ENCODE peak calls at places on chromosome 1, in eight cellular contexts. One of them, this sample, is unnamed.

GRCh38 chr1:212070720-212071302 is 35.3 kb downstream of the DTL start:
- DNase-seq in sigmoid colon: no peak
- DNase-seq in stimulated activated CD4-positive, alpha-beta T cell treated with anti-CD3 and anti-CD28 coated beads, Interleukin-4, amount 100 ng/mL, for 24 hours: no peak
- DNase-seq in neuronal stem cell: no peak
- DNase-seq in GM20000: peak
- DNase-seq in hypothalamus: no peak
- DNase-seq in BJ: no peak
- DNase-seq in iris pigment epithelial cell: peak
- DNase-seq in this sample: peak

GRCh38 chr1:229563701-229564100 is 5.2 kb upstream of the ABCB10 start:
- DNase-seq in sigmoid colon: peak
- DNase-seq in stimulated activated CD4-positive, alpha-beta T cell treated with anti-CD3 and anti-CD28 coated beads, Interleukin-4, amount 100 ng/mL, for 24 hours: no peak
- DNase-seq in neuronal stem cell: no peak
- DNase-seq in GM20000: no peak
- DNase-seq in hypothalamus: no peak
- DNase-seq in BJ: no peak
- DNase-seq in iris pigment epithelial cell: peak
- DNase-seq in this sample: peak

GRCh38 chr1:51264470-51264869 is 28.4 kb downstream of the RNF11 start:
- DNase-seq in sigmoid colon: no peak
- DNase-seq in stimulated activated CD4-positive, alpha-beta T cell treated with anti-CD3 and anti-CD28 coated beads, Interleukin-4, amount 100 ng/mL, for 24 hours: no peak
- DNase-seq in neuronal stem cell: no peak
- DNase-seq in GM20000: no peak
- DNase-seq in hypothalamus: no peak
- DNase-seq in BJ: peak
- DNase-seq in iris pigment epithelial cell: peak
- DNase-seq in this sample: peak

GRCh38 chr1:8174807-8175206 is 143.1 kb upstream of the SLC45A1 start:
- DNase-seq in sigmoid colon: no peak
- DNase-seq in stimulated activated CD4-positive, alpha-beta T cell treated with anti-CD3 and anti-CD28 coated beads, Interleukin-4, amount 100 ng/mL, for 24 hours: no peak
- DNase-seq in neuronal stem cell: no peak
- DNase-seq in GM20000: no peak
- DNase-seq in hypothalamus: no peak
- DNase-seq in BJ: no peak
- DNase-seq in iris pigment epithelial cell: no peak
- DNase-seq in this sample: no peak

GRCh38 chr1:55478742-55479141 is 263.6 kb upstream of the USP24 start:
- DNase-seq in sigmoid colon: no peak
- DNase-seq in stimulated activated CD4-positive, alpha-beta T cell treated with anti-CD3 and anti-CD28 coated beads, Interleukin-4, amount 100 ng/mL, for 24 hours: no peak
- DNase-seq in neuronal stem cell: no peak
- DNase-seq in GM20000: peak
- DNase-seq in hypothalamus: no peak
- DNase-seq in BJ: no peak
- DNase-seq in iris pigment epithelial cell: peak
- DNase-seq in this sample: no peak

GRCh38 chr1:41545996-41546938 is 61.8 kb upstream of the EDN2 start:
- DNase-seq in sigmoid colon: peak
- DNase-seq in stimulated activated CD4-positive, alpha-beta T cell treated with anti-CD3 and anti-CD28 coated beads, Interleukin-4, amount 100 ng/mL, for 24 hours: no peak
- DNase-seq in neuronal stem cell: no peak
- DNase-seq in GM20000: no peak
- DNase-seq in hypothalamus: no peak
- DNase-seq in BJ: no peak
- DNase-seq in iris pigment epithelial cell: peak
- DNase-seq in this sample: no peak

GRCh38 chr1:216368249-216368648 is 55.0 kb downstream of the USH2A start:
- DNase-seq in sigmoid colon: no peak
- DNase-seq in stimulated activated CD4-positive, alpha-beta T cell treated with anti-CD3 and anti-CD28 coated beads, Interleukin-4, amount 100 ng/mL, for 24 hours: no peak
- DNase-seq in neuronal stem cell: no peak
- DNase-seq in GM20000: no peak
- DNase-seq in hypothalamus: no peak
- DNase-seq in BJ: no peak
- DNase-seq in iris pigment epithelial cell: no peak
- DNase-seq in this sample: no peak

GRCh38 chr1:8822383-8823294 is 5.2 kb upstream of the RERE start:
- DNase-seq in sigmoid colon: no peak
- DNase-seq in stimulated activated CD4-positive, alpha-beta T cell treated with anti-CD3 and anti-CD28 coated beads, Interleukin-4, amount 100 ng/mL, for 24 hours: no peak
- DNase-seq in neuronal stem cell: no peak
- DNase-seq in GM20000: no peak
- DNase-seq in hypothalamus: no peak
- DNase-seq in BJ: peak
- DNase-seq in iris pigment epithelial cell: peak
- DNase-seq in this sample: peak

GRCh38 chr1:178530520-178530919 is 17.6 kb downstream of the TEX35 start:
- DNase-seq in sigmoid colon: peak
- DNase-seq in stimulated activated CD4-positive, alpha-beta T cell treated with anti-CD3 and anti-CD28 coated beads, Interleukin-4, amount 100 ng/mL, for 24 hours: no peak
- DNase-seq in neuronal stem cell: no peak
- DNase-seq in GM20000: no peak
- DNase-seq in hypothalamus: no peak
- DNase-seq in BJ: no peak
- DNase-seq in iris pigment epithelial cell: no peak
- DNase-seq in this sample: no peak

GRCh38 chr1:31483012-31483946 is 70.3 kb downstream of the SERINC2 start:
- DNase-seq in sigmoid colon: peak
- DNase-seq in stimulated activated CD4-positive, alpha-beta T cell treated with anti-CD3 and anti-CD28 coated beads, Interleukin-4, amount 100 ng/mL, for 24 hours: no peak
- DNase-seq in neuronal stem cell: no peak
- DNase-seq in GM20000: no peak
- DNase-seq in hypothalamus: no peak
- DNase-seq in BJ: peak
- DNase-seq in iris pigment epithelial cell: peak
- DNase-seq in this sample: peak

GRCh38 chr1:15945011-15945831 is 30.7 kb downstream of the ZBTB17 start:
- DNase-seq in sigmoid colon: no peak
- DNase-seq in stimulated activated CD4-positive, alpha-beta T cell treated with anti-CD3 and anti-CD28 coated beads, Interleukin-4, amount 100 ng/mL, for 24 hours: no peak
- DNase-seq in neuronal stem cell: no peak
- DNase-seq in GM20000: peak
- DNase-seq in hypothalamus: no peak
- DNase-seq in BJ: no peak
- DNase-seq in iris pigment epithelial cell: no peak
- DNase-seq in this sample: no peak

This sample was measured in AG04450.